ENCODE peak calls at places on chromosome 1, in four cellular contexts. One of them, this sample, is unnamed.
A peak's percentile ranks its signal among the peaks of the same experiment; 100 is the strongest.

GRCh38 chr1:43232071-43232470 is 37.7 kb upstream of the TMEM125 start:
- DNase-seq in HepG2: no peak
- DNase-seq in K562: no peak
- DNase-seq in HCT116: no peak
- DNase-seq in this sample: no peak

GRCh38 chr1:154955039-154955717 is 721 bp downstream of the PBXIP1 start:
- DNase-seq in K562: peak; percentile 71
- DNase-seq in HCT116: no peak
- DNase-seq in HepG2: peak; percentile 77
- DNase-seq in this sample: no peak

GRCh38 chr1:29674625-29675326 is 438.5 kb downstream of the PTPRU start:
- DNase-seq in HepG2: no peak
- DNase-seq in HCT116: no peak
- DNase-seq in K562: no peak
- DNase-seq in this sample: no peak

GRCh38 chr1:108817016-108817415 is 39.9 kb downstream of the AKNAD1 start:
- DNase-seq in K562: no peak
- DNase-seq in HepG2: peak; percentile 2
- DNase-seq in HCT116: no peak
- DNase-seq in this sample: no peak

GRCh38 chr1:151815716-151816327 is 10.6 kb upstream of the LINGO4 start:
- DNase-seq in K562: no peak
- DNase-seq in HepG2: no peak
- DNase-seq in HCT116: no peak
- DNase-seq in this sample: no peak

GRCh38 chr1:184494929-184495328 is 108.1 kb downstream of the C1orf21 start:
- DNase-seq in HepG2: no peak
- DNase-seq in HCT116: no peak
- DNase-seq in K562: no peak
- DNase-seq in this sample: no peak

GRCh38 chr1:162059721-162060120 is 9.8 kb upstream of the NOS1AP start:
- DNase-seq in HCT116: no peak
- DNase-seq in K562: no peak
- DNase-seq in HepG2: no peak
- DNase-seq in this sample: no peak

GRCh38 chr1:195495720-195496635 is 1112.3 kb downstream of the KCNT2 start:
- DNase-seq in HCT116: no peak
- DNase-seq in K562: no peak
- DNase-seq in HepG2: no peak
- DNase-seq in this sample: no peak

GRCh38 chr1:235907897-235908240 is 41.2 kb upstream of the LYST start:
- DNase-seq in HepG2: no peak
- DNase-seq in HCT116: no peak
- DNase-seq in K562: no peak
- DNase-seq in this sample: no peak

GRCh38 chr1:89125571-89126233 is at the start of gene GBP2:
- DNase-seq in K562: no peak
- DNase-seq in HepG2: peak; percentile 66
- DNase-seq in HCT116: no peak
- DNase-seq in this sample: no peak

DNA sequence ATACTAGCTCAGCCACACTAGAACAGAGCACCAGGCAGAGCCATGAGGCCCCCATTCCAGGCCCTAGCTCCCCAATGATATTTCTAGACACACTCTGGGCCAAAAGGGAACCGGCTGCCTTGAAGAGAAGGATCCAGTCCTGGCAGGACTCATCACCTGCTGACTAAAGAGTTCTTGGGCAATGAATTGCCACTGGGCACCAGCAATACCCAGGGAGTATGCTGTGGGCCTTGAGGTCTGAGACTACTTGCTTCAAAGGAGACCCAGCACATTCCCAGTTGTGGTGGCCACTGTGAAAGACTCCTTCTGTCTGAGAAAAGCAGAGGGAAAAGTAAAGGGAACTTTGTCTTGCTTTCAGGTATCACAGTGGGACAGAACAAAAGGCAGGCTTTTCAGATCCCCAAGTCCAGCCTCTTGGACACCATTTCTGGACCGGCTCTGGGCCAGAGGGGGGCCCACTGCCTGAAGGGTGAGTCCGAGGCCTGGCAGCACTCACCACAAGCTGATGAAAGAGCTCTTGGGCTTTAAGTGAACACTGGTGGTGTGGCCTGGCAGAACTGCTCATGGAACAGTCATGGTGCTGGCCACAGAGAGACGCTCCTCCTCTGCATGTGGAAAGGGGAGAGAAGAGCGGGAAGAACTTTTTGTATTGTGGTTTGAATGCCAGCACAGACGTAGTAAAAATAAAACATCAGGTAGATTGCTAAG is 72.5 kb downstream of the CDC42BPA start:
- DNase-seq in HepG2: no peak
- DNase-seq in K562: no peak
- DNase-seq in HCT116: no peak
- DNase-seq in this sample: no peak
- H3K4me1 ChIP-seq in HepG2: peaks cover 51% of the 10 kb centered on the region
- H3K4me1 ChIP-seq in K562: no peaks in the 10 kb centered on the region
- H3K4me1 ChIP-seq in HCT116: peaks cover 38% of the 10 kb centered on the region
- H3K4me1 ChIP-seq in this sample: no peaks in the 10 kb centered on the region

GRCh38 chr1:58338081-58338480 is 208.4 kb downstream of the OMA1 start:
- DNase-seq in K562: no peak
- DNase-seq in HCT116: no peak
- DNase-seq in HepG2: no peak
- DNase-seq in this sample: no peak

GRCh38 chr1:58346076-58346435 is 200.5 kb downstream of the OMA1 start:
- DNase-seq in K562: no peak
- DNase-seq in HepG2: no peak
- DNase-seq in HCT116: no peak
- DNase-seq in this sample: no peak

GRCh38 chr1:58345215-58346075 is 201.1 kb downstream of the OMA1 start:
- DNase-seq in K562: no peak
- DNase-seq in HepG2: no peak
- DNase-seq in HCT116: no peak
- DNase-seq in this sample: no peak

GRCh38 chr1:58340156-58340555 is 206.4 kb downstream of the OMA1 start:
- DNase-seq in HCT116: no peak
- DNase-seq in K562: no peak
- DNase-seq in HepG2: no peak
- DNase-seq in this sample: no peak
- TF ChIP-seq SIN3A in HCT116: no peak
- TF ChIP-seq SIN3A in K562: no peak
- TF ChIP-seq SIN3A in HepG2: no peak
- TF ChIP-seq SIN3A in this sample: no peak

GRCh38 chr1:94705755-94706154 is 114.4 kb upstream of the SLC44A3 start:
- DNase-seq in HCT116: no peak
- DNase-seq in HepG2: no peak
- DNase-seq in K562: no peak
- DNase-seq in this sample: no peak

GRCh38 chr1:94701796-94702439 is 118.2 kb upstream of the SLC44A3 start:
- DNase-seq in HepG2: no peak
- DNase-seq in K562: no peak
- DNase-seq in HCT116: no peak
- DNase-seq in this sample: no peak

GRCh38 chr1:94698341-94698740 is 121.8 kb upstream of the SLC44A3 start:
- DNase-seq in HepG2: no peak
- DNase-seq in HCT116: no peak
- DNase-seq in K562: no peak
- DNase-seq in this sample: no peak

GRCh38 chr1:94698759-94699502 is 121.2 kb upstream of the SLC44A3 start:
- DNase-seq in K562: no peak
- DNase-seq in HepG2: peak; percentile 78
- DNase-seq in HCT116: peak; percentile 21
- DNase-seq in this sample: no peak

DNA sequence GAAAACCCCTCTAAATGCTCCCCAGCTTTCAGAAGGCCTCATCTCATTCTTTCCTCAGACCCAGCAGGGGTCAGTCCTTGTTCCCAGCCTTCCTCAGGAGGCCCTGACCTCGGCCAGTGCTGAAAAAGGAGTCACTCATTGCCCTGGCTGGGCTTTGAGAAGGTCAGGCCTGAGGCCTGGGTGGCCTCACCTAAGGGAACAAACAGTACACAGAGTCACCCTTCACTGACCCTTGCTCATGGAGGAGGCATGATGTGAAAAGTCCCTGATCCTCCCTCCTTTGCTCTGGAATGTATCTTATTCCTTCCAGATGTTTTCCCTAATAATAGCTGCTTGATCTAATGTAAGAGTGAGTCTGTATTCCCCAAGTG is 117.7 kb upstream of the SLC44A3 start:
- DNase-seq in K562: no peak
- DNase-seq in HCT116: no peak
- DNase-seq in HepG2: no peak
- DNase-seq in this sample: no peak
- H3K4me3 ChIP-seq in K562: no peak overlapping the region
- H3K4me3 ChIP-seq in HCT116: no peak overlapping the region
- H3K4me3 ChIP-seq in HepG2: no peak overlapping the region
- H3K4me3 ChIP-seq in this sample: no peak overlapping the region

GRCh38 chr1:40377512-40377911 is 4.0 kb downstream of the SMAP2 start:
- DNase-seq in HepG2: no peak
- DNase-seq in HCT116: no peak
- DNase-seq in K562: no peak
- DNase-seq in this sample: no peak
- H3K4me1 ChIP-seq in HepG2: peaks cover 69% of the 10 kb centered on the region
- H3K4me1 ChIP-seq in HCT116: peaks cover 17% of the 10 kb centered on the region
- H3K4me1 ChIP-seq in K562: peaks cover 32% of the 10 kb centered on the region
- H3K4me1 ChIP-seq in this sample: peaks cover 31% of the 10 kb centered on the region

DNA sequence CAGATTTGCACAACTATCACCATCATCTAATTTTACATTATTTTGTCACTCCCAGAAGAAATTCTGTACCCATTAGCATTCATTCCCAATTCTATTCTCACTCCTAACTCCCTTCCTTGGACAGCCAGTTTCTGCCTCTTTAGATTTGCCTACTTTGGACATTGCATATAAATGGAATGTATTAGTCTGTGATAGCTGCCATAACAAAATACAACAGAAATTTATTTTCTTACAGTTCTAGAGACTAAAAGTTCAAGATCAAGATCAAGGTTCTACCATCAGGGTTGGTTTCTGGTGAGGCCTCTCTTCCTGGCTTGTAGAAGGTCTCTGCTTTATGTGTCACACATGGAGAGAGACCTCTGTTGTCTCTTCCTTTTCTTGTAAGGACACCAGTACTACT is 61.9 kb downstream of the ALG6 start:
- DNase-seq in HepG2: no peak
- DNase-seq in HCT116: no peak
- DNase-seq in K562: no peak
- DNase-seq in this sample: no peak
- TF ChIP-seq SIN3A in HepG2: no peak
- TF ChIP-seq SIN3A in HCT116: no peak
- TF ChIP-seq SIN3A in K562: no peak
- TF ChIP-seq SIN3A in this sample: no peak

This sample was measured in Panc1.